ENCODE peak calls at places on chromosomes 12 and 14, in five cellular contexts. G is cardiac muscle cell, S is IMR-90, B is right atrium auricular region, E is AG04450. T is an unnamed sample.

GRCh38 chr14:44353805-44354204 is 153.3 kb downstream of the FSCB start:
- DNase-seq in G (no peak), S (no peak), E (no peak), B (no peak), T (no peak)

GRCh38 chr12:64680235-64680634 is 69.9 kb downstream of the RASSF3 start:
- DNase-seq in G (no peak), E (no peak), S (no peak), B (no peak), T (no peak)

GRCh38 chr12:52992699-52993557 is 13.3 kb upstream of the EIF4B start:
- DNase-seq in E (no peak), G (no peak), B (no peak), S (peak), T (peak)

GRCh38 chr14:100740196-100740825 is 13.6 kb downstream of the DLK1 start:
- DNase-seq in B (no peak), S (no peak), E (no peak), G (no peak), T (no peak)

GRCh38 chr12:30828686-30829085 is 73.9 kb upstream of the CAPRIN2 start:
- DNase-seq in E (no peak), B (no peak), G (no peak), S (no peak), T (no peak)

GRCh38 chr12:56763753-56764657 is 881 bp downstream of the HSD17B6 start:
- DNase-seq in S (peak), G (no peak), E (peak), B (no peak), T (peak)

GRCh38 chr14:105142651-105143450 is 25.7 kb downstream of the JAG2 start:
- DNase-seq in S (no peak), E (no peak), B (no peak), G (no peak), T (no peak)

GRCh38 chr14:55071870-55072640 is 20.6 kb downstream of the MAPK1IP1L start:
- DNase-seq in B (no peak), E (no peak), S (peak), G (no peak), T (peak)

GRCh38 chr12:122944588-122944987 is 21.7 kb downstream of the ABCB9 start:
- DNase-seq in S (peak), G (no peak), B (no peak), E (no peak), T (peak)

GRCh38 chr12:132480620-132481132 is 9.3 kb upstream of the FBRSL1 start:
- DNase-seq in E (no peak), S (no peak), B (no peak), G (no peak), T (no peak)

GRCh38 chr14:104970231-104971068 is 7.7 kb downstream of the AHNAK2 start:
- DNase-seq in S (peak), E (peak), G (no peak), B (peak), T (peak)

GRCh38 chr14:103099081-103099732 is 4.7 kb downstream of the EXOC3L4 start:
- DNase-seq in E (no peak), S (no peak), B (no peak), G (no peak), T (no peak)

GRCh38 chr12:6914246-6914947 is at the start of gene ENO2:
- DNase-seq in E (no peak), S (peak), G (peak), B (peak), T (peak)

GRCh38 chr12:26845984-26846383 is 13.0 kb upstream of the ITPR2 start:
- DNase-seq in E (peak), B (peak), S (peak), G (peak), T (peak)

GRCh38 chr12:132226604-132227003 is 82.3 kb downstream of the NOC4L start:
- DNase-seq in B (no peak), G (no peak), S (no peak), E (no peak), T (no peak)

GRCh38 chr14:65239897-65240296 is 137.6 kb upstream of the MAX start:
- DNase-seq in E (no peak), S (no peak), G (no peak), B (no peak), T (no peak)

GRCh38 chr12:116244001-116244400 is 33.5 kb downstream of the MED13L start:
- DNase-seq in E (peak), B (no peak), S (peak), G (no peak), T (peak)

GRCh38 chr14:90344920-90345557 is 13.3 kb upstream of the NRDE2 start:
- DNase-seq in E (no peak), S (peak), B (no peak), G (no peak), T (peak)

GRCh38 chr12:27555928-27556778 is 32.1 kb downstream of the PPFIBP1 start:
- DNase-seq in G (no peak), S (no peak), E (no peak), B (no peak), T (peak)

GRCh38 chr12:108783446-108783845 is 52.1 kb upstream of the CORO1C start:
- DNase-seq in S (no peak), E (no peak), G (no peak), B (no peak), T (no peak)

GRCh38 chr12:96048392-96048969 is 13.1 kb upstream of the LTA4H start:
- DNase-seq in B (no peak), E (no peak), S (no peak), G (no peak), T (no peak)

GRCh38 chr12:113058553-113058952 is 2.0 kb downstream of the DTX1 start:
- DNase-seq in S (no peak), G (no peak), B (no peak), E (no peak), T (no peak)

GRCh38 chr14:71541973-71542730 is 390.1 kb upstream of the RGS6 start:
- DNase-seq in S (no peak), G (no peak), E (no peak), B (no peak), T (no peak)

GRCh38 chr12:31234955-31235867 is 90.7 kb downstream of the SINHCAF start:
- DNase-seq in E (no peak), B (no peak), G (peak), S (peak), T (peak)

GRCh38 chr12:78226763-78227162 is 396.1 kb downstream of the NAV3 start:
- DNase-seq in E (no peak), B (no peak), S (no peak), G (no peak), T (no peak)

GRCh38 chr14:102481791-102482238 is 27.8 kb downstream of the ANKRD9 start:
- DNase-seq in G (no peak), B (no peak), S (peak), E (no peak), T (peak)

GRCh38 chr12:74922642-74923041 is 287.0 kb downstream of the KCNC2 start:
- DNase-seq in B (no peak), G (no peak), E (no peak), S (no peak), T (no peak)

GRCh38 chr14:24368562-24369252 is 723 bp downstream of the NFATC4 start:
- DNase-seq in G (peak), S (peak), E (no peak), B (no peak), T (peak)

DNA sequence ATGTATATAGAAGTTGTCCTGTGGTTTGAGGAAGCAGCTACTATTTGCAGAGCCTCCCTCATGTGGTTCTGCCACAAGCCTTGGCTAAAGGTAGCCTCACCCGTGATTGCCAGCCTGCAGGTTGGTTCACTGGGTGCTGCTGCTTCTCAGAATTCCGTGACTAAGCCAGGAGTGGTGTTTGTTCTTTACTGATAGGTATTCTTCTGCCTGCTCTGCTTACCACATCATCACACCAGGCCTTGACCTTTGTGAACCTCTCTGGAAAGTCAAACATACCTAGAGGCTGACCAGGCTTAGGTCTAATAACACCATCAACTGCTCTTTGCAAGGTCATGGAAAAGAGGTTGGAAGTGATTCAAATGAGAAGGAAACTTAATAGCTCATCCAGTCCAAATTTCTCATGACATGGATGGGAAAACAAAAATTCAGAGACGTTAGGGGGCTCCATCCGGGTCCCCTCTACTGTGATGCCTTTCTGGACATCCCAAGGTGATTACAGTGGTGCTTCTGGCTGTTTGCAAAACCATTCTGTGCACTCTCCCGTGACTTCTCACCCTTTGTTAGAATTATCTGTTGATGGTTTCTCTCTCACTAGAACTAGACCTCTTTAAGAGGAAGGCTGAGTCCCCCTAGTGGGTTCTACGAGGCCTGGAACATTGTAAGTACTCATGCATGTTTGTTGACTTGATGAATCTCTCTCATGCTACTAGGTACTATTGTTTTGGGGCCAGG is 8.5 kb upstream of the SOCS2 start:
- DNase-seq in S (peak), G (peak), B (no peak), E (no peak), T (peak)
- TF ChIP-seq CTCF in S (peak), G (peak), B (no peak), E (peak), T (peak)

GRCh38 chr14:88426271-88426670 is 40.8 kb downstream of the SPATA7 start:
- DNase-seq in G (no peak), E (peak), S (peak), B (no peak), T (peak)
- H3K4me3 ChIP-seq in G (no peak), E (no peak), S (no peak), B (no peak), T (no peak)

DNA sequence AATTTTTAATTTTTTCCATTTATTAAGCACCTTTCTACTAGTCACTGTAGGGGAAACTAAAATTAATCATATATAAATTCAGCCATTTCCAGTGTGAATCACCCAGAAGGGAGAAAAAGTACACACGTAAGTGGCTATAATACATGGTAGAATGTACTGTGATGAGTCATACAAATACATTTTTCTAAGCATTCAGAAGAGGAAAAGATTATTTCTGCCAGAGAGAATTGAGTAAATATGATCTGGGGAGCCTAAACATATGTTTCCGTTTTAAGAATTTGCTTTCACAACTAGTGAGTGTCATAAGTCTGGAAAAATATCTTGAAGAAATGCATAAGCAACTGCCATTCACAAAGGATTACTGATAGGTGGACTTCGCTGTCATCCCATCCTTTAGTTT is 102.8 kb downstream of the TGFB3 start:
- DNase-seq in B (no peak), E (peak), S (peak), G (no peak), T (peak)
- TF ChIP-seq CTCF in B (no peak), E (no peak), S (no peak), G (no peak), T (no peak)

GRCh38 chr14:74350211-74350943 is 2.1 kb downstream of the VRTN start:
- DNase-seq in E (no peak), B (no peak), S (no peak), G (no peak), T (no peak)

GRCh38 chr14:74349757-74350156 is 1.5 kb downstream of the VRTN start:
- DNase-seq in G (no peak), B (no peak), E (no peak), S (no peak), T (no peak)

GRCh38 chr14:74347795-74348100 is 523 bp upstream of the VRTN start:
- DNase-seq in E (no peak), S (no peak), G (peak), B (no peak), T (no peak)

GRCh38 chr14:74348241-74348734 is at the start of gene VRTN:
- DNase-seq in S (no peak), E (no peak), B (no peak), G (no peak), T (no peak)

GRCh38 chr14:74348735-74349463 is 628 bp downstream of the VRTN start:
- DNase-seq in G (no peak), E (no peak), S (no peak), B (no peak), T (no peak)
- H3K4me3 ChIP-seq in G (no peak), E (no peak), S (no peak), B (no peak), T (no peak)